ENCODE peak calls at places on chromosome 20, in eight cellular contexts. U is LoVo, T is skeletal muscle cell, G is keratinocyte, C is fibroblast of the aortic adventitia, B is HepG2, E is HT1080, A is NCI-H460. D is an unnamed sample.

GRCh38 chr20:10370091-10370887 is 63.7 kb downstream of the MKKS start:
- DNase-seq in E (no peak), T (no peak), A (no peak), G (no peak), C (peak), U (no peak), B (peak), D (no peak)

GRCh38 chr20:47066484-47067270 is 172.0 kb downstream of the EYA2 start:
- DNase-seq in B (no peak), G (no peak), C (no peak), A (no peak), E (no peak), T (peak), U (no peak), D (no peak)

GRCh38 chr20:31859998-31860380 is 10.3 kb downstream of the DUSP15 start:
- DNase-seq in C (no peak), T (no peak), E (no peak), B (no peak), U (no peak), G (no peak), A (no peak), D (no peak)

GRCh38 chr20:1637226-1637625 is 17.4 kb upstream of the SIRPB1 start:
- DNase-seq in C (no peak), U (no peak), B (no peak), A (no peak), E (no peak), T (no peak), G (no peak), D (no peak)

GRCh38 chr20:15039088-15039762 is 701.8 kb upstream of the FLRT3 start:
- DNase-seq in G (no peak), A (no peak), T (no peak), E (no peak), U (peak), B (no peak), C (no peak), D (peak)

GRCh38 chr20:57211949-57212889 is 54.2 kb downstream of the BMP7 start:
- DNase-seq in U (peak), E (peak), G (peak), A (no peak), C (peak), B (peak), T (peak), D (peak)

GRCh38 chr20:45685896-45686295 is 15.9 kb upstream of the WFDC11 start:
- DNase-seq in T (no peak), E (peak), U (no peak), B (no peak), G (no peak), C (no peak), A (no peak), D (no peak)

GRCh38 chr20:571754-572331 is 28.3 kb upstream of the CSNK2A1 start:
- DNase-seq in U (peak), C (peak), A (no peak), G (no peak), T (no peak), B (no peak), E (no peak), D (no peak)

GRCh38 chr20:33732166-33732970 is 572 bp downstream of the ZNF341 start:
- DNase-seq in G (peak), U (peak), E (peak), C (peak), T (peak), A (no peak), B (peak), D (peak)

GRCh38 chr20:49510562-49511117 is 28.2 kb upstream of the KCNB1 start:
- DNase-seq in U (peak), T (peak), A (no peak), C (peak), B (no peak), E (no peak), G (no peak), D (no peak)

GRCh38 chr20:25042531-25043498 is 15.1 kb downstream of the ACSS1 start:
- DNase-seq in B (no peak), T (no peak), A (no peak), E (no peak), C (no peak), G (no peak), U (no peak), D (no peak)

GRCh38 chr20:54215157-54215789 is 7.4 kb downstream of the PFDN4 start:
- DNase-seq in U (no peak), A (no peak), C (no peak), B (no peak), G (no peak), E (no peak), T (no peak), D (no peak)

GRCh38 chr20:1185781-1186334 is 1.1 kb upstream of the TMEM74B start:
- DNase-seq in U (peak), E (peak), B (peak), A (peak), G (no peak), C (peak), T (no peak), D (no peak)

GRCh38 chr20:4109307-4109564 is 93.9 kb upstream of the RNF24 start:
- DNase-seq in A (no peak), G (no peak), B (no peak), C (no peak), E (no peak), U (no peak), T (no peak), D (no peak)

GRCh38 chr20:58004146-58004545 is 224.3 kb downstream of the ANKRD60 start:
- DNase-seq in E (no peak), G (no peak), U (no peak), B (no peak), A (no peak), T (no peak), C (no peak), D (no peak)

GRCh38 chr20:25320035-25320800 is 70.4 kb downstream of the ABHD12 start:
- DNase-seq in T (no peak), E (no peak), B (no peak), G (no peak), U (no peak), A (no peak), C (no peak), D (no peak)

GRCh38 chr20:48766205-48766604 is 61.6 kb downstream of the PREX1 start:
- DNase-seq in T (no peak), C (no peak), U (no peak), B (no peak), A (no peak), E (no peak), G (no peak), D (no peak)

GRCh38 chr20:4453369-4453768 is 268.3 kb upstream of the PRND start:
- DNase-seq in T (no peak), A (no peak), U (no peak), B (no peak), E (no peak), C (peak), G (no peak), D (no peak)

GRCh38 chr20:2693996-2694471 is 1.5 kb downstream of the EBF4 start:
- DNase-seq in U (no peak), C (no peak), A (no peak), T (no peak), B (no peak), G (no peak), E (no peak), D (no peak)

GRCh38 chr20:64063389-64064144 is 569 bp downstream of the TCEA2 start:
- DNase-seq in A (no peak), T (no peak), B (no peak), E (no peak), G (no peak), U (no peak), C (no peak), D (no peak)